ENCODE peak calls at places on chromosome 9, in five cellular contexts. X is GM12878, P is K562, E is HepG2, C is SK-N-SH. U is an unnamed sample.

GRCh38 chr9:115262952-115263351 is 145.0 kb upstream of the TNC start:
- DNase-seq in X (no peak), P (no peak), E (no peak), C (peak), U (no peak)

GRCh38 chr9:8106362-8106761 is 306.8 kb upstream of the DMAC1 start:
- DNase-seq in X (no peak), P (no peak), E (no peak), C (no peak), U (no peak)

GRCh38 chr9:1978941-1979340 is 36.2 kb upstream of the SMARCA2 start:
- DNase-seq in X (no peak), P (no peak), E (peak), C (peak), U (peak)

GRCh38 chr9:110750272-110750671 is 81.7 kb downstream of the MUSK start:
- DNase-seq in X (no peak), P (no peak), E (no peak), C (no peak), U (no peak)

GRCh38 chr9:81321551-81321950 is 367.8 kb downstream of the TLE1 start:
- DNase-seq in X (no peak), P (no peak), E (no peak), C (no peak), U (no peak)

GRCh38 chr9:91426123-91426745 is 2.6 kb upstream of the NFIL3 start:
- DNase-seq in X (no peak), P (peak), E (peak), C (peak), U (peak)

GRCh38 chr9:27528886-27529315 is 713 bp downstream of the MOB3B start:
- DNase-seq in X (no peak), P (peak), E (no peak), C (no peak), U (no peak)

GRCh38 chr9:8718121-8718725 is 918.6 kb upstream of the DMAC1 start:
- DNase-seq in X (no peak), P (no peak), E (no peak), C (no peak), U (no peak)

GRCh38 chr9:121650220-121651013 is 1.0 kb upstream of the DAB2IP start:
- DNase-seq in X (no peak), P (peak), E (peak), C (peak), U (no peak)

GRCh38 chr9:91160599-91161464 is 200.9 kb downstream of the AUH start:
- DNase-seq in X (no peak), P (no peak), E (no peak), C (no peak), U (no peak)

GRCh38 chr9:19130436-19130835 is 3.1 kb upstream of the PLIN2 start:
- DNase-seq in X (no peak), P (no peak), E (no peak), C (no peak), U (no peak)

DNA sequence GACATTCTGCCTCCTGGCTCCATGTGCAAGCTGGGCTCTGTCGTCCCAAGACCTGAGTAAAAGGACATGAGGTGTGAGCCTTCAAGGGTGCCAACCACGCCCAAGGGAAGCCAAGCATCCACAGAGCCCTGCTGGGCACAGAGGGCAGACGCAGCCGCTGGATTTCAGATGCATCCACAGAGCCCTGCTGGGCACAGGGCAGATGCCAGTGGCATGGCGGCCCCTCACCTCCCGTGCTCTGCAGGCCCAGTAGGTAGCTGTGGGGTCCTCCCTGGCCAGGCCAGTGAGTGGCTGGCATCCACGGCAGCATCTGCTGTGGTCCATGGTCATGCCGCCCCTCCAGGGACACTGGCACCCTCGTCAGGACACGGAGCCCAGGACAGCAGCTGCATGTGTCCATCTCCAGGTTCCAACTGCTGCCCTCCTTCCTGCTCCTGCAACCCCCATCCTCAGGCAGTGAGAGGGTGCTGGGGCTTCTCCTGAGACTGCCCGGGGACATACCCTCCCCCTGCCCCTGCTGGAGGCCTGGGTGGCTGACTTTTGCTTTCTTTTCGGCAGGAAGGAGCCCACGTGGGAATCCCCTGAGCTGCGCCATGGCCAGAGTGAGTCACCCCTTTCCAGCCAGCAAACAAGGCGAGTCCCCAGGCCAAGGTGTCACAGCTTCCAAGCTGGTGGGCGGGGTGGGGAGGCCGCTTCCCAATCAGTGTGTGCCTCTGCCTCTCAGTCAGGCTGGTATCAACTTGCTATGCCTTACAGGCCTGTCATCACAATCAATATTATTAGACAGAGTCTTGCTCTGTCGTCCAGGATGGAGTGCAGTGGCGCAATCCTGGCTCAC is 4.0 kb upstream of the TRAF2 start:
- DNase-seq in X (peak), P (peak), E (peak), C (peak), U (no peak)
- TF ChIP-seq GABPA in X (no peak), P (no peak), E (peak), C (no peak), U (no peak)

GRCh38 chr9:130244548-130245165 is 20.9 kb upstream of the HMCN2 start:
- DNase-seq in X (no peak), P (no peak), E (no peak), C (no peak), U (no peak)

GRCh38 chr9:130241198-130241535 is 24.4 kb upstream of the HMCN2 start:
- DNase-seq in X (no peak), P (no peak), E (no peak), C (no peak), U (no peak)

GRCh38 chr9:130242270-130243014 is 23.1 kb upstream of the HMCN2 start:
- DNase-seq in X (no peak), P (no peak), E (no peak), C (no peak), U (no peak)

GRCh38 chr9:130243882-130244170 is 21.7 kb upstream of the HMCN2 start:
- DNase-seq in X (no peak), P (no peak), E (no peak), C (no peak), U (no peak)

GRCh38 chr9:130243015-130243881 is 22.3 kb upstream of the HMCN2 start:
- DNase-seq in X (peak), P (peak), E (peak), C (peak), U (peak)
- H3K4me3 ChIP-seq in X (no peak), P (no peak), E (peak), C (peak), U (no peak)

GRCh38 chr9:22117511-22118388 is 108.6 kb upstream of the CDKN2B start:
- DNase-seq in X (no peak), P (no peak), E (peak), C (no peak), U (no peak)
- TF ChIP-seq CTCF in X (no peak), P (no peak), E (no peak), C (no peak), U (no peak)

DNA sequence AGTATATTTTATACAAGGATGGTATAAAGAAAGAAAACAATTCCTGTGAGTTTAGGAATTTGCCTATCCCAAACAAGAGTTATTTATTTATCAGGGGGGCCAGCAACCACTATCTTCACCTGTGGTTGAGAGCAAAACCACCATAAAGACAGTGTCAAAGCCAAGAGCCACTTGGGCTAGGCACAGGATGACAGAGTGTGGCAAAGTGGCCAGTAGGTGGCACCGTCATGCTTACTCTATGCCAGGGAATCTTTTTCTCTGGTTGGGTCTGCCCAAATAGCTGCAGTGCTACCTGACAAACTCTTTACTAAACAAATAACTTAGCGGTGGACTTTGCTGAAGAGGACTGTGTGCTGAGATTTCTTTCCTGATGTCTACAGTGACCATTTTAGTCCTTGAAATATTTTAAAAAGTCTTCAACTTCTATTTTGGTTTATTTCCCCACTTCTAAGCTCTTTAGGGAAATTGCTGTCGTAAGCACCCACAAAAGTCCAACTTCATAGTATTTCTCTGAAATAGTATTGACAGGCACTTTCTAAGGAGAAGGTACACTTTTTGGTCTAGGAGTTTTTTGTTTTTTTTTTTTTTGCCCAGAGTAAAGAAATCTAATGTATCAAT is 285.0 kb downstream of the RFX3 start:
- DNase-seq in X (peak), P (peak), E (peak), C (peak), U (peak)
- TF ChIP-seq GABPA in X (no peak), P (no peak), E (no peak), C (no peak), U (no peak)

GRCh38 chr9:136343121-136343883 is 16.0 kb downstream of the GPSM1 start:
- DNase-seq in X (no peak), P (no peak), E (no peak), C (no peak), U (no peak)
- H3K4me3 ChIP-seq in X (no peak), P (peak), E (peak), C (no peak), U (no peak)

U was measured in HL-60.